ENCODE peak calls at places on chromosomes 2 and 18, in seven cellular contexts. One of them, this sample, is unnamed.

GRCh38 chr2:229081411-229081810 is 189.7 kb downstream of the PID1 start:
- DNase-seq in trophoblast cell: no peak
- DNase-seq in IMR-90: no peak
- DNase-seq in H1: no peak
- DNase-seq in mesenchymal stem cell: no peak
- DNase-seq in H9: no peak
- DNase-seq in mesendoderm: peak; percentile 11
- DNase-seq in this sample: no peak

GRCh38 chr18:77859634-77860033 is 610.0 kb downstream of the GALR1 start:
- DNase-seq in trophoblast cell: no peak
- DNase-seq in IMR-90: no peak
- DNase-seq in H1: no peak
- DNase-seq in mesenchymal stem cell: no peak
- DNase-seq in H9: no peak
- DNase-seq in mesendoderm: no peak
- DNase-seq in this sample: no peak

GRCh38 chr2:26892133-26892532 is 44.2 kb downstream of the DPYSL5 start:
- DNase-seq in trophoblast cell: no peak
- DNase-seq in IMR-90: no peak
- DNase-seq in H1: no peak
- DNase-seq in mesenchymal stem cell: no peak
- DNase-seq in H9: no peak
- DNase-seq in mesendoderm: no peak
- DNase-seq in this sample: no peak

GRCh38 chr2:65045651-65046050 is 10.6 kb upstream of the CEP68 start:
- DNase-seq in trophoblast cell: peak; percentile 91
- DNase-seq in IMR-90: peak; percentile 30
- DNase-seq in H1: no peak
- DNase-seq in mesenchymal stem cell: peak; percentile 83
- DNase-seq in H9: peak; percentile 82
- DNase-seq in mesendoderm: peak; percentile 89
- DNase-seq in this sample: peak; percentile 32

GRCh38 chr2:157786663-157787363 is 89.3 kb downstream of the ACVR1 start:
- DNase-seq in trophoblast cell: no peak
- DNase-seq in IMR-90: no peak
- DNase-seq in H1: no peak
- DNase-seq in mesenchymal stem cell: peak; percentile 27
- DNase-seq in H9: no peak
- DNase-seq in mesendoderm: peak; percentile 71
- DNase-seq in this sample: no peak

GRCh38 chr18:49096021-49096420 is 145.3 kb upstream of the SMAD7 start:
- DNase-seq in trophoblast cell: no peak
- DNase-seq in IMR-90: no peak
- DNase-seq in H1: no peak
- DNase-seq in mesenchymal stem cell: no peak
- DNase-seq in H9: no peak
- DNase-seq in mesendoderm: no peak
- DNase-seq in this sample: no peak

GRCh38 chr2:20593072-20594034 is 57.5 kb downstream of the HS1BP3 start:
- DNase-seq in trophoblast cell: peak; percentile 94
- DNase-seq in IMR-90: peak; percentile 93
- DNase-seq in H1: no peak
- DNase-seq in mesenchymal stem cell: peak; percentile 97
- DNase-seq in H9: no peak
- DNase-seq in mesendoderm: no peak
- DNase-seq in this sample: no peak

GRCh38 chr2:42829556-42830510 is 37.5 kb upstream of the HAAO start:
- DNase-seq in trophoblast cell: no peak
- DNase-seq in IMR-90: no peak
- DNase-seq in H1: peak; percentile 36
- DNase-seq in mesenchymal stem cell: no peak
- DNase-seq in H9: no peak
- DNase-seq in mesendoderm: no peak
- DNase-seq in this sample: no peak

GRCh38 chr2:235494716-235495372 is 1.0 kb downstream of the AGAP1 start:
- DNase-seq in trophoblast cell: peak; percentile 46
- DNase-seq in IMR-90: peak; percentile 48
- DNase-seq in H1: peak; percentile 67
- DNase-seq in mesenchymal stem cell: peak; percentile 62
- DNase-seq in H9: no peak
- DNase-seq in mesendoderm: peak; percentile 53
- DNase-seq in this sample: peak; percentile 46

GRCh38 chr2:80311304-80311703 is 6.8 kb upstream of the LRRTM1 start:
- DNase-seq in trophoblast cell: no peak
- DNase-seq in IMR-90: no peak
- DNase-seq in H1: no peak
- DNase-seq in mesenchymal stem cell: peak; percentile 20
- DNase-seq in H9: no peak
- DNase-seq in mesendoderm: peak; percentile 51
- DNase-seq in this sample: no peak

DNA sequence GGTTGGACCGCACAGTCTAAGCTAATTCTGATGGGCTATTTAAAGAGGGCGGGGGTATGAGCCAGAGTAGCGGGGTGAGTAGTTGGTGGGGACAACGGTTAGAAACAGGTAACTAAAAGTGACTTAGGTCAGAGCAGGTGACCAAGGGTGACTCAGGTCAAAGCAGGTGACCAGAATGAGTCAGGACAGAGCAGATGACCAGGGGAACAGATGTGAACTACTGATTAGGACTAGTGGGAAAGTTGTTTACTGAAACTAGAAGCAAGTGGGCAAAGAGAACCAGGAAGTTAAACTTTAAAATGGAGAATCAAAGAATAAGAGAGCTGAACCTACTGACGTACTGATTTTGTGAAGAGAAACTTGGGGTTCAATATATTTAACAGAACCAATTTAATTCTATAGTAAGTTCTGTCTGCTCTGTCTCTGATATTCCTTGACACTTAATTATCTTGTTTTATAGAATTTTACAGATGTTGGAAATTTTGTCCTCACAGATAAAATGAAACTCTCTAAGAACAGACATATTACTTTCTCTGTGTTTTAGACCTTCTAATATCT is 7.8 kb upstream of the LRRTM1 start:
- DNase-seq in trophoblast cell: peak; percentile 6
- DNase-seq in IMR-90: no peak
- DNase-seq in H1: no peak
- DNase-seq in mesenchymal stem cell: no peak
- DNase-seq in H9: no peak
- DNase-seq in mesendoderm: no peak
- DNase-seq in this sample: no peak
- H3K4ac ChIP-seq in trophoblast cell: no peak overlapping the region
- H3K4ac ChIP-seq in IMR-90: no peak overlapping the region
- H3K4ac ChIP-seq in H1: no peak overlapping the region
- H3K4ac ChIP-seq in mesenchymal stem cell: no peak overlapping the region
- H3K4ac ChIP-seq in H9: no peak overlapping the region
- H3K4ac ChIP-seq in mesendoderm: no peak overlapping the region
- H3K4ac ChIP-seq in this sample: no peak overlapping the region

DNA sequence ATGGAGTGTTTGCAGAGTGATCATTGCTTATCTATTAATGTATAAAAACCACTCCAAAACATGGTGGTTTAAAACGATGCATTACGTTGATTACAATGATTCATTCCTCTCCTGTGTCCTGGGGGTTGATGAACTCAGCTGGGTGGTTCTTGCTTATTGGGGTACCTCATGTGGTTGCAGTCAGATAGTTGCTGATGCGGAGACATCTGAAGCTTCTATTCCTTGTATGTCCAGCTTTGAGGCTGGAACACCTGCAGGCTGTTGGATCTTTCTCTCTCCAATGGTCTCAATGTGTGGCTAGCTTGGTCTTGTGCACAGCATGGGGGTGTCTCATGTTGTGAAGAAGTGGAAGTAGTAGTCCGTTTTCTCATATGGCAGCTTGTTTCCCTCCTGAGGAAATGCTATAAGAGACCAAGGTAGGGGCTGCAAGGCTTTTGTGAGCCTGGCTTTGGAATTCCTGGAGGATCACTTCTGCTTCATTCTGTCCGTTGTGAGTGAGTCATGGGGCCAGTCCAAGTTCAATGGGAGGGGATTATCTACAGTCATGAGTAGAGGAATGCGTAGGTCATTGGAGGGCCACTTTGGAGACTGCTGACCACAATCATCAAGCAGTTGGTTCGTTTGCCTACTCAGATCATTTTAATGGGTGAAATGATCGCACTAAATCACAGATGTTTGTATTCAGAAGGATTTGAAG is 601.0 kb downstream of the SLC4A3 start:
- DNase-seq in trophoblast cell: peak; percentile 47
- DNase-seq in IMR-90: peak; percentile 99
- DNase-seq in H1: no peak
- DNase-seq in mesenchymal stem cell: peak; percentile 95
- DNase-seq in H9: no peak
- DNase-seq in mesendoderm: peak; percentile 43
- DNase-seq in this sample: no peak
- H2BK5ac ChIP-seq in trophoblast cell: no peak overlapping the region
- H2BK5ac ChIP-seq in IMR-90: peak overlapping the region; percentile 99
- H2BK5ac ChIP-seq in H1: no peak overlapping the region
- H2BK5ac ChIP-seq in mesenchymal stem cell: no peak overlapping the region
- H2BK5ac ChIP-seq in H9: no peak overlapping the region
- H2BK5ac ChIP-seq in mesendoderm: no peak overlapping the region
- H2BK5ac ChIP-seq in this sample: no peak overlapping the region

GRCh38 chr18:12839057-12839525 is 44.9 kb downstream of the PTPN2 start:
- DNase-seq in trophoblast cell: no peak
- DNase-seq in IMR-90: no peak
- DNase-seq in H1: no peak
- DNase-seq in mesenchymal stem cell: peak; percentile 18
- DNase-seq in H9: no peak
- DNase-seq in mesendoderm: no peak
- DNase-seq in this sample: no peak

GRCh38 chr18:12838178-12838634 is 45.8 kb downstream of the PTPN2 start:
- DNase-seq in trophoblast cell: peak; percentile 65
- DNase-seq in IMR-90: peak; percentile 90
- DNase-seq in H1: no peak
- DNase-seq in mesenchymal stem cell: peak; percentile 88
- DNase-seq in H9: no peak
- DNase-seq in mesendoderm: peak; percentile 57
- DNase-seq in this sample: no peak

GRCh38 chr18:12836551-12836950 is 47.5 kb downstream of the PTPN2 start:
- DNase-seq in trophoblast cell: no peak
- DNase-seq in IMR-90: no peak
- DNase-seq in H1: no peak
- DNase-seq in mesenchymal stem cell: no peak
- DNase-seq in H9: no peak
- DNase-seq in mesendoderm: no peak
- DNase-seq in this sample: no peak

GRCh38 chr18:12839526-12840196 is 44.4 kb downstream of the PTPN2 start:
- DNase-seq in trophoblast cell: no peak
- DNase-seq in IMR-90: no peak
- DNase-seq in H1: no peak
- DNase-seq in mesenchymal stem cell: peak; percentile 32
- DNase-seq in H9: no peak
- DNase-seq in mesendoderm: no peak
- DNase-seq in this sample: no peak

DNA sequence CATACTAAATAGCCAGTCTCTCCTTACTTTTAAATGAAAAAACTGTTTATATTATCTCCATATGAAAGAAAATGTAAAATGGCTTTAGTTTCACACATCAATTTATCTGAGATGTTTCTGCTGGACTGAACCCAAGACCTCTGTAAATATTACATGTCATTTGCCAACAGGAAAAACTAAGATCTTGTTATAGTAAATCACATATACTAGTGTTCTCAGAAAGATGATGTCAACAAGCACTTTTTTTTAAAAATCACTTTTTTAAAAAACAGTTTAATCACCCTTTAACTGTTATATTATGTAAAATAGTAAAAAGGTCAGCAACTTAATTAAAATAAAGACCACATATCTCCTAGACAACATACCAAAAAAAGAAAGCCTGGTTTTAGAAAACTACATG is 46.3 kb downstream of the PTPN2 start:
- DNase-seq in trophoblast cell: no peak
- DNase-seq in IMR-90: peak; percentile 47
- DNase-seq in H1: no peak
- DNase-seq in mesenchymal stem cell: peak; percentile 56
- DNase-seq in H9: no peak
- DNase-seq in mesendoderm: no peak
- DNase-seq in this sample: no peak
- H3K4ac ChIP-seq in trophoblast cell: no peak overlapping the region
- H3K4ac ChIP-seq in IMR-90: no peak overlapping the region
- H3K4ac ChIP-seq in H1: no peak overlapping the region
- H3K4ac ChIP-seq in mesenchymal stem cell: no peak overlapping the region
- H3K4ac ChIP-seq in H9: no peak overlapping the region
- H3K4ac ChIP-seq in mesendoderm: no peak overlapping the region
- H3K4ac ChIP-seq in this sample: no peak overlapping the region

DNA sequence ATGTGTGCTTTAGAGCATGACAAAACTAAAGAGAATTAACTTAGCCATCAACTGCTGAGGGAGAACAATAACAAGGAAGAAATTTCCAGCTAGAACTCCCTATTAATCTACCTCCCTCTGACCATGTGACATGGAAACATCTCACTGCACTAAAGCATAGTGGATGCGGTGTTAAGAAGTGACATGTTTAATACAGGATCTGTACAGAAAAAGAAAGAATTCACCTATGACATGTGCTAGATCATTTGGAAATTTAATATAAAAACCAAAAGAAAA is 202.3 kb upstream of the KLHL14 start:
- DNase-seq in trophoblast cell: no peak
- DNase-seq in IMR-90: no peak
- DNase-seq in H1: no peak
- DNase-seq in mesenchymal stem cell: no peak
- DNase-seq in H9: no peak
- DNase-seq in mesendoderm: no peak
- DNase-seq in this sample: no peak
- H2BK5ac ChIP-seq in trophoblast cell: no peak overlapping the region
- H2BK5ac ChIP-seq in IMR-90: no peak overlapping the region
- H2BK5ac ChIP-seq in H1: no peak overlapping the region
- H2BK5ac ChIP-seq in mesenchymal stem cell: peak overlapping the region; percentile 66
- H2BK5ac ChIP-seq in H9: no peak overlapping the region
- H2BK5ac ChIP-seq in mesendoderm: no peak overlapping the region
- H2BK5ac ChIP-seq in this sample: no peak overlapping the region

GRCh38 chr18:60024345-60024744 is 124.5 kb downstream of the PMAIP1 start:
- DNase-seq in trophoblast cell: no peak
- DNase-seq in IMR-90: no peak
- DNase-seq in H1: no peak
- DNase-seq in mesenchymal stem cell: no peak
- DNase-seq in H9: no peak
- DNase-seq in mesendoderm: no peak
- DNase-seq in this sample: no peak
- H3K4ac ChIP-seq in trophoblast cell: no peak overlapping the region
- H3K4ac ChIP-seq in IMR-90: peak overlapping the region; percentile 53
- H3K4ac ChIP-seq in H1: no peak overlapping the region
- H3K4ac ChIP-seq in mesenchymal stem cell: no peak overlapping the region
- H3K4ac ChIP-seq in H9: no peak overlapping the region
- H3K4ac ChIP-seq in mesendoderm: no peak overlapping the region
- H3K4ac ChIP-seq in this sample: no peak overlapping the region

DNA sequence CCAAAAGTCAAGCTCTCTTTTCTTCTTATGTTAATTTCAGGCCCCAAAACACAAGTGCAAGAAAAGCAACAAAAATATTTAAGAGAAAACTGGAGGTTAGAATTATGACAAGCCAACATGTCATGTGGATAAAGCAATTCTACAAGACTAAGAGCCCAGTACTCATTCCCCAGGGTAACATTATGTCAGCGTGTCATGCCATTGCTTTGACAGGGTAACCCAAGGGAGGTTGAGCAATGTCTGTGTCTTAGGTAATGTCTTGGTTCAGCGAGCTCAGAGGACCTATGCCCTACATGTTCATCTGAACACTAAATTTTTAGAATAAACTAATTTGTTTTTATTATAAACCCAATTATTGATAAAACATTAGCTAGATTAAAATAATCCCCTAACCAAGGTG is 173.2 kb upstream of the ZNF804A start:
- DNase-seq in trophoblast cell: peak; percentile 78
- DNase-seq in IMR-90: no peak
- DNase-seq in H1: no peak
- DNase-seq in mesenchymal stem cell: no peak
- DNase-seq in H9: no peak
- DNase-seq in mesendoderm: no peak
- DNase-seq in this sample: no peak
- H2BK5ac ChIP-seq in trophoblast cell: no peak overlapping the region
- H2BK5ac ChIP-seq in IMR-90: no peak overlapping the region
- H2BK5ac ChIP-seq in H1: no peak overlapping the region
- H2BK5ac ChIP-seq in mesenchymal stem cell: no peak overlapping the region
- H2BK5ac ChIP-seq in H9: no peak overlapping the region
- H2BK5ac ChIP-seq in mesendoderm: no peak overlapping the region
- H2BK5ac ChIP-seq in this sample: no peak overlapping the region